ENCODE peak calls at places on chromosomes 3 and 15, in seven cellular contexts. K, H, V, D, S, G and X are unnamed samples.

GRCh38 chr3:17643691-17644090 is 98.7 kb downstream of the TBC1D5 start:
- DNase-seq in K (no peak), H (no peak), V (no peak), D (no peak), S (no peak), G (no peak), X (no peak)

GRCh38 chr3:85394424-85394823 is 435.6 kb downstream of the CADM2 start:
- DNase-seq in K (no peak), H (no peak), V (no peak), D (no peak), S (no peak), G (no peak), X (no peak)

GRCh38 chr3:17901893-17902292 is 159.5 kb upstream of the TBC1D5 start:
- DNase-seq in K (no peak), H (no peak), V (no peak), D (no peak), S (no peak), G (no peak), X (no peak)

GRCh38 chr3:192273611-192274010 is 453.7 kb downstream of the FGF12 start:
- DNase-seq in K (no peak), H (no peak), V (no peak), D (no peak), S (no peak), G (no peak), X (no peak)

GRCh38 chr3:4821975-4822374 is 157.3 kb upstream of the BHLHE40 start:
- DNase-seq in K (no peak), H (no peak), V (no peak), D (no peak), S (no peak), G (no peak), X (peak)

GRCh38 chr3:183331518-183331917 is 78.5 kb downstream of the B3GNT5 start:
- DNase-seq in K (no peak), H (no peak), V (no peak), D (no peak), S (no peak), G (no peak), X (no peak)

GRCh38 chr3:127389415-127389814 is 101.6 kb upstream of the PRR20G start:
- DNase-seq in K (no peak), H (no peak), V (no peak), D (no peak), S (no peak), G (no peak), X (no peak)

GRCh38 chr3:194521514-194522260 is 34.9 kb upstream of the ATP13A3 start:
- DNase-seq in K (no peak), H (no peak), V (no peak), D (no peak), S (no peak), G (no peak), X (no peak)

GRCh38 chr3:126540342-126540849 is 16.4 kb downstream of the CHST13 start:
- DNase-seq in K (peak), H (no peak), V (no peak), D (peak), S (peak), G (peak), X (peak)

GRCh38 chr3:23806322-23807160 is 786 bp downstream of the UBE2E1 start:
- DNase-seq in K (no peak), H (peak), V (no peak), D (peak), S (no peak), G (peak), X (peak)

GRCh38 chr15:76336254-76337046 is at the start of gene ISL2:
- DNase-seq in K (peak), H (peak), V (peak), D (peak), S (no peak), G (peak), X (peak)

GRCh38 chr3:49359623-49360022 is 1.5 kb upstream of the GPX1 start:
- DNase-seq in K (no peak), H (no peak), V (no peak), D (no peak), S (no peak), G (no peak), X (no peak)

GRCh38 chr15:98421419-98422085 is 226.8 kb upstream of the IGF1R start:
- DNase-seq in K (no peak), H (peak), V (no peak), D (peak), S (peak), G (peak), X (peak)

GRCh38 chr15:70281811-70282307 is 184.1 kb upstream of the TLE3 start:
- DNase-seq in K (peak), H (no peak), V (no peak), D (no peak), S (no peak), G (no peak), X (peak)

GRCh38 chr3:105367406-105368213 is 901 bp downstream of the ALCAM start:
- DNase-seq in K (peak), H (peak), V (peak), D (peak), S (peak), G (peak), X (peak)

GRCh38 chr3:41592753-41593152 is 369.1 kb downstream of the ULK4 start:
- DNase-seq in K (no peak), H (no peak), V (no peak), D (no peak), S (no peak), G (no peak), X (no peak)

GRCh38 chr3:163327086-163327485 is 1751.2 kb downstream of the SI start:
- DNase-seq in K (no peak), H (no peak), V (no peak), D (no peak), S (no peak), G (no peak), X (no peak)

GRCh38 chr3:49721165-49721860 is 1.8 kb upstream of the AMIGO3 start:
- DNase-seq in K (no peak), H (no peak), V (no peak), D (peak), S (no peak), G (no peak), X (no peak)

GRCh38 chr3:32340639-32341365 is 50.9 kb upstream of the CMTM7 start:
- DNase-seq in K (no peak), H (no peak), V (no peak), D (no peak), S (no peak), G (no peak), X (no peak)

GRCh38 chr3:147574622-147575021 is 165.5 kb downstream of the ZIC1 start:
- DNase-seq in K (no peak), H (no peak), V (no peak), D (no peak), S (no peak), G (no peak), X (no peak)

GRCh38 chr3:65729553-65729952 is 309.2 kb downstream of the MAGI1 start:
- DNase-seq in K (no peak), H (no peak), V (no peak), D (no peak), S (no peak), G (no peak), X (peak)

GRCh38 chr15:98154863-98155262 is 194.4 kb downstream of the ARRDC4 start:
- DNase-seq in K (no peak), H (no peak), V (no peak), D (no peak), S (no peak), G (no peak), X (no peak)

GRCh38 chr3:186589115-186589514 is 18.6 kb downstream of the DNAJB11 start:
- DNase-seq in K (no peak), H (no peak), V (no peak), D (no peak), S (no peak), G (no peak), X (no peak)

GRCh38 chr3:43410575-43410974 is 124.2 kb downstream of the SNRK start:
- DNase-seq in K (no peak), H (no peak), V (no peak), D (no peak), S (no peak), G (no peak), X (no peak)

GRCh38 chr3:34200576-34200975 is 402.1 kb downstream of the PDCD6IP start:
- DNase-seq in K (no peak), H (no peak), V (no peak), D (no peak), S (no peak), G (no peak), X (no peak)

GRCh38 chr15:61051570-61052031 is 177.5 kb downstream of the RORA start:
- DNase-seq in K (no peak), H (no peak), V (no peak), D (no peak), S (no peak), G (no peak), X (peak)

GRCh38 chr3:59545369-59545768 is 495.5 kb upstream of the CFAP20DC start:
- DNase-seq in K (no peak), H (no peak), V (no peak), D (no peak), S (no peak), G (no peak), X (no peak)

GRCh38 chr3:190120161-190121060 is at the start of gene P3H2:
- DNase-seq in K (peak), H (peak), V (no peak), D (peak), S (no peak), G (peak), X (peak)

GRCh38 chr15:39589815-39590644 is 9.2 kb downstream of the THBS1 start:
- DNase-seq in K (no peak), H (no peak), V (no peak), D (no peak), S (no peak), G (no peak), X (no peak)

GRCh38 chr3:5054098-5054497 is 68.0 kb upstream of the ARL8B start:
- DNase-seq in K (no peak), H (no peak), V (no peak), D (no peak), S (no peak), G (no peak), X (no peak)

GRCh38 chr3:155553800-155554199 is 191.1 kb downstream of the PLCH1 start:
- DNase-seq in K (no peak), H (no peak), V (no peak), D (no peak), S (no peak), G (no peak), X (no peak)

DNA sequence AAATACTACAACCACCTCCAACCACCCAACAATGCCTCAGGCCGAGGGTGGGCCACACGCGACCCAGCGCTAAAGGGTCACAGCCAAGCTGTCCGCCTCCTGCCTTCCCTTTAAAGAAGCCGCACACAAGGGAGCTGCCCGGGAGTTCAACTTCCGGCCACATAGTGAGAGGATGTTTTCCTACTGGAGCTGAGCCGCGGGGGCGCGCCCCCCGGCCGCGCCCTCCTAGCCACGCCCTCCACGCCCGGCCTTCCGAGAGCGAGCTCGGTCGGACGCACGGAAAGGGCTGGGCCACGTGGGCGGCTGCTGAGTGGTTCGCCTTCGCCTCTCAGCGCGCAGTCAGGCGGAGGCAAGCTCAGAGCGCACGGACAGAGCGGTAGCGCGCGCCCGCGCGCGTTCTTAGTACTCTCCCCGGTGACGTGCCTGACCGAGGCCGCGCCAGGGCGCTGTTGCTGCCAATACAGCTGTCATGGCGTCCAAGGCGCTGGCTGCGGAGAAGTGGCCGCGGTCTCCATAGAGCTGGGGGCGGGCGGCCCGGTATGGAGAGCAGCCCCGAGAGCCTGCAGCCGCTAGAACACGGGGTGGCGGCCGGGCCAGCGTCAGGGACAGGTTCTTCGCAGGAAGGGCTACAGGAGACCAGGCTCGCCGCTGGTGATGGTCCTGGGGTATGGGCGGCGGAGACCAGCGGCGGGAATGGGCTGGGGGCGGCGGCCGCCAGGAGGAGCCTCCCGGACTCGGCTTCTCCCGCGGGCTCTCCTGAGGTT is at the start of gene MINDY2:
- DNase-seq in K (peak), H (peak), V (peak), D (peak), S (peak), G (peak), X (peak)
- TF ChIP-seq CTCF in K (peak), H (peak), V (peak), D (peak), S (no peak), G (peak), X (no peak)

GRCh38 chr3:100957407-100958100 is 35.7 kb downstream of the ABI3BP start:
- DNase-seq in K (no peak), H (no peak), V (no peak), D (no peak), S (no peak), G (no peak), X (no peak)

GRCh38 chr3:100956276-100956675 is 36.9 kb downstream of the ABI3BP start:
- DNase-seq in K (no peak), H (no peak), V (no peak), D (no peak), S (no peak), G (no peak), X (no peak)

GRCh38 chr3:100953103-100953502 is 40.1 kb downstream of the ABI3BP start:
- DNase-seq in K (no peak), H (no peak), V (no peak), D (no peak), S (no peak), G (no peak), X (no peak)

GRCh38 chr3:100954199-100954935 is 38.9 kb downstream of the ABI3BP start:
- DNase-seq in K (no peak), H (no peak), V (no peak), D (no peak), S (no peak), G (no peak), X (no peak)

DNA sequence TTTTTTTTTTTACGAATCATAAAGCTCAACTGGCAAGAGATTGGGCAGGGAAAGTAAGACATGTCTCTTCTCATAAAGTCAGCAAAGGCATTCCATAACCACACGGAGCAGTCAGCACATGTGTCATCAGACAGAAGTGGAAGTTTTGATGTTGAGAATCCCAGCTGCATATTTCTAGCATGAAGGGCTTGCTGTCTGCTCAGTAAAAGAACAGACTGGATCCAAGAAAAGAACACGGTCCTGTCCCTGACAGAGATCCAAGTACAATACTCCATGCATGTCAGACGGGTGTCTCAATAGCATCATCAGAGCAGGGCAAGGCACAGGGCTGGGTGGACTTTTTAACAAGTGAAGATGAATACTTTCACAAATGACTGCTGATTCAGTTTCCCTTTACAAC is 38.2 kb downstream of the ABI3BP start:
- DNase-seq in K (no peak), H (no peak), V (no peak), D (no peak), S (no peak), G (peak), X (no peak)
- TF ChIP-seq CTCF in K (no peak), H (no peak), V (no peak), D (no peak), S (no peak), G (no peak), X (no peak)

GRCh38 chr3:138834359-138835176 is at the start of gene PIK3CB:
- DNase-seq in K (peak), H (peak), V (peak), D (peak), S (peak), G (peak), X (peak)
- TF ChIP-seq CTCF in K (peak), H (no peak), V (peak), D (peak), S (no peak), G (peak), X (peak)

GRCh38 chr3:113825090-113825489 is 13.5 kb upstream of the GRAMD1C start:
- DNase-seq in K (no peak), H (no peak), V (no peak), D (no peak), S (no peak), G (no peak), X (no peak)
- TF ChIP-seq CTCF in K (no peak), H (no peak), V (peak), D (peak), S (no peak), G (no peak), X (no peak)

GRCh38 chr15:86911022-86911421 is 831.4 kb downstream of the AGBL1 start:
- DNase-seq in K (no peak), H (no peak), V (no peak), D (no peak), S (no peak), G (no peak), X (no peak)
- TF ChIP-seq CTCF in K (no peak), H (no peak), V (no peak), D (no peak), S (no peak), G (no peak), X (no peak)